ENCODE peak calls at places on chromosomes 6 and 20, in eight cellular contexts. A, L, E, W, H, K, C and T are unnamed samples.

GRCh38 chr20:41170386-41171105 is 33.2 kb downstream of the PLCG1 start:
- DNase-seq in A (no peak), L (no peak), E (no peak), W (no peak), H (no peak), K (no peak), C (no peak), T (peak)

GRCh38 chr6:56647172-56647762 is 4.6 kb upstream of the DST start:
- DNase-seq in A (no peak), L (no peak), E (no peak), W (no peak), H (no peak), K (no peak), C (no peak), T (no peak)

GRCh38 chr20:51022803-51023616 is at the start of gene KCNG1:
- DNase-seq in A (peak), L (peak), E (peak), W (no peak), H (peak), K (peak), C (peak), T (peak)

GRCh38 chr20:62053465-62054196 is 12.1 kb downstream of the TAF4 start:
- DNase-seq in A (no peak), L (no peak), E (no peak), W (no peak), H (no peak), K (no peak), C (no peak), T (no peak)

GRCh38 chr6:114085206-114085605 is 114.3 kb upstream of the HDAC2 start:
- DNase-seq in A (no peak), L (no peak), E (no peak), W (no peak), H (no peak), K (no peak), C (peak), T (no peak)

GRCh38 chr6:40900791-40901190 is 138.2 kb downstream of the UNC5CL start:
- DNase-seq in A (no peak), L (peak), E (peak), W (no peak), H (no peak), K (peak), C (peak), T (no peak)

GRCh38 chr20:44027686-44028340 is 113.2 kb downstream of the TOX2 start:
- DNase-seq in A (peak), L (no peak), E (no peak), W (no peak), H (no peak), K (no peak), C (no peak), T (no peak)

GRCh38 chr6:138765896-138766487 is 7.6 kb upstream of the CCDC28A start:
- DNase-seq in A (no peak), L (no peak), E (no peak), W (no peak), H (peak), K (peak), C (peak), T (no peak)

GRCh38 chr6:75317503-75318206 is 33.1 kb upstream of the TMEM30A start:
- DNase-seq in A (no peak), L (no peak), E (no peak), W (no peak), H (no peak), K (peak), C (peak), T (no peak)

GRCh38 chr6:37690964-37691735 is 6.5 kb downstream of the MDGA1 start:
- DNase-seq in A (no peak), L (no peak), E (no peak), W (no peak), H (no peak), K (no peak), C (peak), T (no peak)

GRCh38 chr6:49202923-49203322 is 260.1 kb downstream of the MMUT start:
- DNase-seq in A (no peak), L (no peak), E (no peak), W (no peak), H (no peak), K (no peak), C (no peak), T (no peak)

GRCh38 chr6:52352239-52353008 is 9.5 kb upstream of the PAQR8 start:
- DNase-seq in A (peak), L (no peak), E (no peak), W (no peak), H (peak), K (no peak), C (peak), T (peak)

GRCh38 chr20:50527068-50527605 is 17.0 kb downstream of the PTPN1 start:
- DNase-seq in A (no peak), L (no peak), E (no peak), W (no peak), H (no peak), K (no peak), C (no peak), T (no peak)

GRCh38 chr6:118984342-118984741 is 49.4 kb upstream of the MCM9 start:
- DNase-seq in A (no peak), L (no peak), E (no peak), W (no peak), H (no peak), K (no peak), C (no peak), T (no peak)

GRCh38 chr6:118982256-118982911 is 47.4 kb upstream of the MCM9 start:
- DNase-seq in A (no peak), L (no peak), E (no peak), W (no peak), H (no peak), K (no peak), C (no peak), T (no peak)

GRCh38 chr6:118985123-118985830 is 50.3 kb upstream of the MCM9 start:
- DNase-seq in A (no peak), L (no peak), E (no peak), W (no peak), H (no peak), K (no peak), C (no peak), T (no peak)

GRCh38 chr6:118974790-118975189 is 39.8 kb upstream of the MCM9 start:
- DNase-seq in A (no peak), L (no peak), E (no peak), W (no peak), H (no peak), K (no peak), C (no peak), T (no peak)

DNA sequence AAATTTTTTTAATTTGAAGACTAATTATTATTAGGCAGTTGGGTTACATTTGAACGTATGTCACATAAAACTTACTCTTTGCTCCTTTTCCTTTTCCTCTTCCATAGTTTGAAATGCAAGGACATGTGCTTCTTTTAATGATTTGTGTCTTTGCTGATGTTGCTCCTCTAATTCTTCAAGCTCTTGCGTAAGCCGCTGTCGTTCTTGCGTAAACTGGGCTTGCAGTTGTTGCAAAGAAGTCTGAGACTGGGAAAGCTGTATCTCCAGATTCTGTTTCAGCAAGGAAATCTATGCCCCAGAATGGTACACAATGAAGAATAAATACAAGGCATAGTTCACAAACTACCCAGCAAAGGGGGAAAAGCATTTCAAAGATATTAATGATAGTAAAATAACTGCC is 45.1 kb upstream of the MCM9 start:
- DNase-seq in A (peak), L (no peak), E (no peak), W (no peak), H (peak), K (no peak), C (no peak), T (no peak)
- TF ChIP-seq CTCF in A (no peak), L (no peak), E (no peak), W (no peak), H (no peak), K (no peak), C (no peak), T (no peak)

DNA sequence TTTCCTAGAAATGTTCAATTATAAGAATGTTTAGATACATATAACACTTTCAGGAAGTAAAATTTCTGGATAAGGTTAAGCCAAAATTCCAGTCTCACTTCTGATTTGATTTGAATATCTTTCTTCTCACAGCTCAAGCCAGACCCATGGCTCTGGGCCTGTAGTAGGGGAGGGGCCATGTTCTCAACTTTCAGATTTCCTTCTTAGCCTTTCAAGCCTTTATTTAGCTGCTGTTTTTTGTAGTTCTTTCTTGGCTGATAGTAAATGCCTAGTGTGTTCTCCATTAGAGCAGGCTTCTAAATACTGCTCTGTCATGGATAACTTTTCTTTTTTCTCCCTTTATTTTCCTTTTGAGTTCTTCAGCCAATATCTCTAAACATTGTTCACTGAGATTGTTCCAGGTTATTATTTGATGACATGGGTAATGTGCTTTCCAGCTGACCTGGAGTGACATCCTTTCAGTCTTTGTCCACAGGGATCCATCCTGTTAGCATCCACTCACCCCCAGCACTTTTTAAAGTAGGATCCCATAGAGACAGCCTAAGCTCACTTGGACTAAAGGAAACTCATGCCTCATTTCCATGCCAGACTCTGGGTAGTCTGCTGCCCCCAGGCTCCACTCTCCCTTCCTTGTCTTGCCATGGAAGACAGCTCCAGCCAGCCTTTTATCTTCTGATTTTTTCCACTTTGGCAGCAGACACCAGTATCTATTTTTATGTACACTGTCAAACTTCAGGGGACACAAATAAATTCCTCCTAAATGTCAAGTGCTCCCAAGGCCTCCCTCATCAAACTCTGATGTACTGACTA is 645.5 kb downstream of the RNF144B start:
- DNase-seq in A (no peak), L (no peak), E (peak), W (no peak), H (no peak), K (peak), C (no peak), T (no peak)
- H3K27ac ChIP-seq in A (no peak), L (peak), E (peak), W (peak), H (no peak), K (peak), C (no peak), T (no peak)

DNA sequence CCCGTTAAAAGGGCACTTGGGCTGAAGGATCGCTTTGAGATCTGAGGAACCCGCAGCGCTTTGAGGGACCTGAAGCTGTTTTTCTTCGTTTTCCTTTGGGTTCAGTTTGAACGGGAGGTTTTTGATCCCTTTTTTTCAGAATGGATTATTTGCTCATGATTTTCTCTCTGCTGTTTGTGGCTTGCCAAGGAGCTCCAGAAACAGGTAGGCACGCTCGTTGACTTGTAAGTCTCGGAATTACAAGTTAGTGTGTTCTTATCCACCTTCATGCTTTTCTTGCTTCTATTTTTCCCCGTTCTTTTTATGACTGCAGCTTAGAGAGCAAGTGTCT is 294 bp downstream of the EDN1 start:
- DNase-seq in A (no peak), L (no peak), E (no peak), W (no peak), H (no peak), K (no peak), C (no peak), T (no peak)
- TF ChIP-seq CTCF in A (no peak), L (no peak), E (peak), W (no peak), H (no peak), K (no peak), C (no peak), T (no peak)

GRCh38 chr6:137743493-137743892 is 123.6 kb upstream of the TNFAIP3 start:
- DNase-seq in A (no peak), L (no peak), E (no peak), W (no peak), H (no peak), K (no peak), C (no peak), T (no peak)
- H3K27ac ChIP-seq in A (no peak), L (no peak), E (no peak), W (no peak), H (no peak), K (no peak), C (no peak), T (no peak)

GRCh38 chr6:35624341-35625070 is 64.2 kb downstream of the FKBP5 start:
- DNase-seq in A (no peak), L (no peak), E (no peak), W (no peak), H (no peak), K (peak), C (no peak), T (no peak)
- TF ChIP-seq CTCF in A (no peak), L (peak), E (peak), W (no peak), H (peak), K (peak), C (peak), T (no peak)

DNA sequence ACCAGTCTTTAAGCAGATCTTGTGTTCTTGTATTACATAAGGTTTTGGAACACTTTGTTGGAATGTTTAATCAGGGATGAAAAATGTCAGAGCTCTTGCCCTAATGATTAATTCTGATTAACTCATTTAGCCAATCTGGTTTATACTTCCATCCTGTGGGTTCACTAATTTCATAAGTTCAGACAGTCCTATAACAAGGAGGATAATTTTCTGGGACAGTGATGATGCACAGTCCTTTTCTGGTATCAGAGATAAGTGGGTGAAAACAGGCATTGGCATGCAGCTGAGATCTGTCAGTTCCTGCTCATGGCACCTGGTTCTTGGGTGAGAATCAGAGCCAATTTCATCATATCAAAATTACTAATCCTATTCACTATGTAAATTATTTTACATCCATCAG is 125.0 kb upstream of the LAMA2 start:
- DNase-seq in A (no peak), L (no peak), E (no peak), W (no peak), H (no peak), K (no peak), C (peak), T (no peak)
- H3K27ac ChIP-seq in A (no peak), L (no peak), E (no peak), W (no peak), H (no peak), K (no peak), C (no peak), T (no peak)

DNA sequence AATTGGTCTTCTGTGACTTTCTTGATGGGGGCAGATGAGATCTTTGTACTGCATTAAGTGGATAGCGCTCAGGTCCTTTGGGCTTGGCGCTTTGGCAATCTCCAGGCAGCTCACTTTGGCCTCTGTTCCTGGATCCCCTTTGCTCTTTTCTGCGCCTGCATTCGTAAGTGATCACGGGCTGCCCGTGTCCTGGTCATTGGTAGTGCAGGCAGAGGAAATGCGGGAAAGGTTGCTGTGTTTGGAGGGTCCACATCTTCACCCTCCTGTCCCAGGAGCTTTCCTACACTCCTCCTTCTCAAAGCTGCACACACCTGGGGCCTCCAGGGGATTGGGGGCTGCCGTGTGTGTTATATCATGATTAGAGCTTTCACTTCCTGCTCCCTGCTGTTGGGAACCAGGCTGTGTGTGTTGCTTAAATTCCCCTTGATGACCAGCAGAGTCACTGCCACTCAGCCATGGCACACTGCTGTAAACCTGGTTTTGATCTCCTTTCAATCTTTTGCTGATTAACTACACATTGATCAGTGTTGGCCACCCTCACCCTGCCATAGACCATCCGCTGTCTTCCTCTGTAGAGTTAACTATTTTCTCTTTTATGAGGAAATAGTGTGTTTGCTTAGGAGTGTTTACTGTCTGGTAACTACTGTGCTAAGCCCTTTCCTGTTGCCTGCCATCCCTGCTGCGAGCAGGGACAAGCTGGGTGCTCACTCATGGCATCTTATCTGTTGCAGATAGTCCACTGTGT is 13.0 kb upstream of the SNHG17 start:
- DNase-seq in A (no peak), L (no peak), E (no peak), W (no peak), H (no peak), K (no peak), C (no peak), T (no peak)
- TF ChIP-seq CTCF in A (no peak), L (no peak), E (no peak), W (no peak), H (no peak), K (no peak), C (no peak), T (no peak)